ENCODE peak calls at places on chromosomes 4 and X, in seven cellular contexts. P is H1, H is HepG2, T is NT2/D1, C is SK-N-SH, M is HCT116, X is K562. L is an unnamed sample.

GRCh38 chr4:41214158-41215146 is at the start of gene APBB2:
- DNase-seq in P (peak), H (peak), T (peak), C (peak), M (peak), X (peak), L (peak)

GRCh38 chrX:23788946-23789345 is 6.0 kb downstream of the SAT1 start:
- DNase-seq in P (no peak), H (no peak), T (no peak), C (no peak), M (no peak), X (no peak), L (no peak)

GRCh38 chrX:109281478-109282275 is 200.2 kb downstream of the GUCY2F start:
- DNase-seq in P (no peak), H (no peak), T (peak), C (no peak), M (no peak), X (no peak), L (no peak)

GRCh38 chr4:147361726-147362125 is 119.2 kb upstream of the EDNRA start:
- DNase-seq in P (no peak), H (no peak), T (no peak), C (no peak), M (peak), X (no peak), L (no peak)

GRCh38 chr4:84379881-84380618 is 119.0 kb downstream of the NKX6-1 start:
- DNase-seq in P (no peak), H (no peak), T (no peak), C (no peak), M (no peak), X (no peak), L (no peak)

GRCh38 chrX:7586126-7586525 is 256.8 kb upstream of the VCX start:
- DNase-seq in P (no peak), H (peak), T (peak), C (peak), M (no peak), X (no peak), L (no peak)

GRCh38 chr4:24775209-24775608 is 20.2 kb upstream of the SOD3 start:
- DNase-seq in P (no peak), H (no peak), T (no peak), C (no peak), M (no peak), X (no peak), L (no peak)

GRCh38 chr4:10971800-10972398 is 287.3 kb upstream of the CLNK start:
- DNase-seq in P (no peak), H (no peak), T (no peak), C (no peak), M (no peak), X (no peak), L (no peak)

GRCh38 chr4:2944882-2945526 is 18.2 kb downstream of the NOP14 start:
- DNase-seq in P (no peak), H (no peak), T (no peak), C (no peak), M (no peak), X (no peak), L (no peak)

GRCh38 chr4:40731792-40732245 is 17.9 kb upstream of the NSUN7 start:
- DNase-seq in P (no peak), H (peak), T (no peak), C (peak), M (no peak), X (no peak), L (no peak)

GRCh38 chr4:114811564-114812360 is 213.2 kb downstream of the UGT8 start:
- DNase-seq in P (no peak), H (no peak), T (no peak), C (no peak), M (no peak), X (no peak), L (no peak)

GRCh38 chr4:83054928-83055327 is 19.9 kb downstream of the COPS4 start:
- DNase-seq in P (no peak), H (no peak), T (no peak), C (peak), M (peak), X (no peak), L (no peak)

GRCh38 chr4:112053825-112054224 is 91.4 kb upstream of the FAM241A start:
- DNase-seq in P (no peak), H (no peak), T (no peak), C (no peak), M (no peak), X (no peak), L (no peak)

GRCh38 chr4:54784188-54784671 is 126.5 kb downstream of the KIT start:
- DNase-seq in P (no peak), H (no peak), T (no peak), C (no peak), M (no peak), X (peak), L (no peak)

GRCh38 chr4:61427818-61428495 is 227.8 kb downstream of the ADGRL3 start:
- DNase-seq in P (no peak), H (no peak), T (no peak), C (no peak), M (no peak), X (no peak), L (no peak)

GRCh38 chr4:89254847-89255246 is 52.8 kb downstream of the GPRIN3 start:
- DNase-seq in P (peak), H (peak), T (no peak), C (peak), M (peak), X (peak), L (no peak)
- TF ChIP-seq YY1 in P (no peak), H (no peak), T (no peak), C (no peak), M (no peak), X (no peak), L (no peak)

DNA sequence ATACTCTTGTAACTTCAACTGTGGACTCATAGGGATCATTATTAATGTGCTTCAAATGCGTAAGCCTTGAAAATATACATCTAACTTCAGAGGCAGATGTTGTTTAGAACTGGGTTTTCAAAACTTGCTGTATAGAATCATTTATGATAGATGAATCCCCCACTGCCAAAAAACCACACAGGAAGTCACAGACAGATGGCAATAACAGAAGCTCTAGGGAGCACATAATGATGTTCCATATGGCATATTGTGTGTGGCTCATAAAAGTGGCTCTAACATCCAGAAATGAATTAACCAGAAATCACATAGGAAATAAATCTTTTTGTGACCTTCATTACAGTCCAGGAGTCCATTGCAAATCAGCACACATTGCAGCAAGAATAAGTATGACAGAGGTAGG is 62.4 kb upstream of the RELL1 start:
- DNase-seq in P (no peak), H (no peak), T (no peak), C (no peak), M (no peak), X (no peak), L (no peak)
- TF ChIP-seq YY1 in P (no peak), H (no peak), T (no peak), C (no peak), M (no peak), X (no peak), L (no peak)

GRCh38 chrX:14039344-14039743 is 9.7 kb upstream of the GEMIN8 start:
- DNase-seq in P (no peak), H (peak), T (peak), C (peak), M (no peak), X (peak), L (no peak)
- TF ChIP-seq YY1 in P (no peak), H (no peak), T (no peak), C (no peak), M (no peak), X (no peak), L (no peak)

DNA sequence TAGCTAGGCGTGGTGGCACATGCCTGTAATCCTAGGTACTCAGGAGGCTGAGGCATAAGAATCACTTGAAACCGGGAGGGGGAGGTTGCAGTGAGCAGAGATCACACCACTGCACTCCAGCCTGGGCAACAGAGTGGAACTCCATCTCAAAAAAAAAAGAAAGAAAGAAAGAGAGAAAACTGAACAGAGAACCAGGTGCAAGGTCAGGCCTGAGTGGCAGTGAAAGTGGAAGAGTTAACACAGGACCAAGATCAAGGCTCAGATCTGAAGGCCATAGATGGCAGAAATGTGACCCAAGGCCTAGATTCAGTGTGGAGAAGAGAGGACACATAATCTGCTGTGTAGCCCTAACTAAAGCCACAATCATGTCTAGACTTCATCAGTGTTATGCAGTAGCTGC is 4.9 kb upstream of the ZNF630 start:
- DNase-seq in P (no peak), H (no peak), T (no peak), C (no peak), M (no peak), X (no peak), L (no peak)
- TF ChIP-seq YY1 in P (no peak), H (no peak), T (no peak), C (no peak), M (no peak), X (no peak), L (no peak)

L was measured in GM12878.